ENCODE peak calls at places on chromosomes 16 and 17, in six cellular contexts. E is naive thymus-derived CD4-positive, alpha-beta T cell; W is thoracic aorta; I is AG10803; R is stimulated activated CD4-positive, alpha-beta T cell treated with anti-CD3 and anti-CD28 coated beads, Interleukin-4, amount 100 ng/mL, for 48 hours; H is EH. L is an unnamed sample.

GRCh38 chr16:50354629-50355456 is 13.9 kb downstream of the BRD7 start:
- DNase-seq in E (peak; percentile 51), W (no peak), I (no peak), R (no peak), H (peak; percentile 30), L (no peak)

GRCh38 chr17:48546924-48547838 is 2.3 kb upstream of the HOXB2 start:
- DNase-seq in E (no peak), W (no peak), I (peak; percentile 68), R (no peak), H (no peak), L (no peak)

GRCh38 chr16:86572041-86572521 is 5.5 kb downstream of the FOXC2 start:
- DNase-seq in E (no peak), W (no peak), I (no peak), R (no peak), H (peak; percentile 68), L (no peak)

GRCh38 chr17:77356109-77356689 is 215.4 kb downstream of the SEC14L1 start:
- DNase-seq in E (no peak), W (no peak), I (no peak), R (no peak), H (peak; percentile 50), L (peak; percentile 28)

GRCh38 chr17:37194208-37194607 is 181.6 kb upstream of the C17orf78 start:
- DNase-seq in E (no peak), W (no peak), I (no peak), R (no peak), H (no peak), L (no peak)

GRCh38 chr16:55992551-55992950 is 117.4 kb upstream of the CES5A start:
- DNase-seq in E (no peak), W (no peak), I (no peak), R (no peak), H (no peak), L (no peak)

GRCh38 chr16:716250-716607 is 1.3 kb downstream of the METRN start:
- DNase-seq in E (no peak), W (no peak), I (peak; percentile 38), R (no peak), H (peak; percentile 75), L (no peak)

GRCh38 chr16:84331998-84332780 is 36.1 kb upstream of the ATP2C2 start:
- DNase-seq in E (no peak), W (no peak), I (peak; percentile 11), R (no peak), H (peak; percentile 46), L (no peak)

GRCh38 chr16:88437367-88437964 is 15.6 kb upstream of the ZFPM1 start:
- DNase-seq in E (peak; percentile 66), W (no peak), I (no peak), R (peak; percentile 70), H (peak; percentile 34), L (peak; percentile 58)

GRCh38 chr17:42484304-42484703 is 25.6 kb downstream of the ATP6V0A1 start:
- DNase-seq in E (peak; percentile 65), W (no peak), I (no peak), R (peak; percentile 55), H (no peak), L (no peak)

GRCh38 chr16:54957403-54957802 is 26.7 kb downstream of the IRX5 start:
- DNase-seq in E (no peak), W (no peak), I (no peak), R (no peak), H (peak; percentile 56), L (no peak)

GRCh38 chr16:81931927-81932326 is 79.3 kb downstream of the SDR42E1 start:
- DNase-seq in E (no peak), W (no peak), I (no peak), R (no peak), H (no peak), L (no peak)

GRCh38 chr16:82715833-82716232 is 89.1 kb downstream of the CDH13 start:
- DNase-seq in E (no peak), W (no peak), I (peak; percentile 43), R (no peak), H (peak; percentile 30), L (no peak)

GRCh38 chr17:7252176-7253043 is at the start of gene ELP5:
- DNase-seq in E (no peak), W (peak; percentile 85), I (peak; percentile 94), R (peak; percentile 91), H (peak; percentile 96), L (peak; percentile 94)

GRCh38 chr16:11565665-11566064 is 21.1 kb downstream of the LITAF start:
- DNase-seq in E (no peak), W (no peak), I (no peak), R (no peak), H (no peak), L (no peak)

GRCh38 chr17:19978206-19978802 is 676 bp upstream of the AKAP10 start:
- DNase-seq in E (no peak), W (no peak), I (peak; percentile 3), R (peak; percentile 24), H (no peak), L (no peak)

GRCh38 chr16:2001035-2001434 is 8.6 kb downstream of the ZNF598 start:
- DNase-seq in E (no peak), W (no peak), I (no peak), R (no peak), H (no peak), L (no peak)